ENCODE peak calls at places on chromosomes 11 and 22, in six cellular contexts. One of them, this sample, is unnamed.

GRCh38 chr22:39724857-39725256 is 154.3 kb downstream of the CACNA1I start:
- DNase-seq in activated T-cell treated with anti-CD3 and anti-CD28 coated beads for 1 hour: no peak
- DNase-seq in NCI-H1417: no peak
- DNase-seq in gastrocnemius medialis: no peak
- DNase-seq in NCI-H345: no peak
- DNase-seq in A172: no peak
- DNase-seq in this sample: no peak

GRCh38 chr11:93484716-93485115 is 58.5 kb downstream of the SMCO4 start:
- DNase-seq in activated T-cell treated with anti-CD3 and anti-CD28 coated beads for 1 hour: no peak
- DNase-seq in NCI-H1417: no peak
- DNase-seq in gastrocnemius medialis: no peak
- DNase-seq in NCI-H345: no peak
- DNase-seq in A172: no peak
- DNase-seq in this sample: no peak

GRCh38 chr22:43014062-43014875 is 680 bp downstream of the PACSIN2 start:
- DNase-seq in activated T-cell treated with anti-CD3 and anti-CD28 coated beads for 1 hour: peak
- DNase-seq in NCI-H1417: peak
- DNase-seq in gastrocnemius medialis: peak
- DNase-seq in NCI-H345: peak
- DNase-seq in A172: no peak
- DNase-seq in this sample: peak

GRCh38 chr11:79670846-79671245 is 230.0 kb upstream of the TENM4 start:
- DNase-seq in activated T-cell treated with anti-CD3 and anti-CD28 coated beads for 1 hour: no peak
- DNase-seq in NCI-H1417: peak
- DNase-seq in gastrocnemius medialis: no peak
- DNase-seq in NCI-H345: no peak
- DNase-seq in A172: peak
- DNase-seq in this sample: no peak

GRCh38 chr11:6646040-6646439 is 9.6 kb downstream of the DCHS1 start:
- DNase-seq in activated T-cell treated with anti-CD3 and anti-CD28 coated beads for 1 hour: no peak
- DNase-seq in NCI-H1417: no peak
- DNase-seq in gastrocnemius medialis: no peak
- DNase-seq in NCI-H345: no peak
- DNase-seq in A172: no peak
- DNase-seq in this sample: no peak

GRCh38 chr11:12198261-12198925 is 88.0 kb downstream of the MICAL2 start:
- DNase-seq in activated T-cell treated with anti-CD3 and anti-CD28 coated beads for 1 hour: no peak
- DNase-seq in NCI-H1417: peak
- DNase-seq in gastrocnemius medialis: no peak
- DNase-seq in NCI-H345: no peak
- DNase-seq in A172: no peak
- DNase-seq in this sample: no peak

GRCh38 chr11:105960252-105961245 is 61.5 kb downstream of the MSANTD4 start:
- DNase-seq in activated T-cell treated with anti-CD3 and anti-CD28 coated beads for 1 hour: no peak
- DNase-seq in NCI-H1417: peak
- DNase-seq in gastrocnemius medialis: no peak
- DNase-seq in NCI-H345: no peak
- DNase-seq in A172: no peak
- DNase-seq in this sample: no peak

GRCh38 chr11:2574553-2575535 is 125.0 kb downstream of the KCNQ1OT1 start:
- DNase-seq in activated T-cell treated with anti-CD3 and anti-CD28 coated beads for 1 hour: no peak
- DNase-seq in NCI-H1417: peak
- DNase-seq in gastrocnemius medialis: peak
- DNase-seq in NCI-H345: no peak
- DNase-seq in A172: no peak
- DNase-seq in this sample: peak

GRCh38 chr11:13772223-13773046 is 104.0 kb downstream of the FAR1 start:
- DNase-seq in activated T-cell treated with anti-CD3 and anti-CD28 coated beads for 1 hour: no peak
- DNase-seq in NCI-H1417: peak
- DNase-seq in gastrocnemius medialis: no peak
- DNase-seq in NCI-H345: peak
- DNase-seq in A172: peak
- DNase-seq in this sample: peak

GRCh38 chr22:42548597-42549328 is 5.0 kb upstream of the SERHL2 start:
- DNase-seq in activated T-cell treated with anti-CD3 and anti-CD28 coated beads for 1 hour: no peak
- DNase-seq in NCI-H1417: no peak
- DNase-seq in gastrocnemius medialis: no peak
- DNase-seq in NCI-H345: no peak
- DNase-seq in A172: no peak
- DNase-seq in this sample: no peak

GRCh38 chr11:134915212-134915611 is 503.2 kb upstream of the B3GAT1 start:
- DNase-seq in activated T-cell treated with anti-CD3 and anti-CD28 coated beads for 1 hour: no peak
- DNase-seq in NCI-H1417: no peak
- DNase-seq in gastrocnemius medialis: no peak
- DNase-seq in NCI-H345: peak
- DNase-seq in A172: peak
- DNase-seq in this sample: no peak

GRCh38 chr11:62171261-62171723 is 18.7 kb upstream of the SCGB1D1 start:
- DNase-seq in activated T-cell treated with anti-CD3 and anti-CD28 coated beads for 1 hour: peak
- DNase-seq in NCI-H1417: peak
- DNase-seq in gastrocnemius medialis: peak
- DNase-seq in NCI-H345: peak
- DNase-seq in A172: peak
- DNase-seq in this sample: peak

GRCh38 chr11:2885676-2886081 is at the start of gene CDKN1C:
- DNase-seq in activated T-cell treated with anti-CD3 and anti-CD28 coated beads for 1 hour: peak
- DNase-seq in NCI-H1417: peak
- DNase-seq in gastrocnemius medialis: peak
- DNase-seq in NCI-H345: peak
- DNase-seq in A172: peak
- DNase-seq in this sample: peak

GRCh38 chr11:14290422-14290821 is 68.6 kb downstream of the RRAS2 start:
- DNase-seq in activated T-cell treated with anti-CD3 and anti-CD28 coated beads for 1 hour: no peak
- DNase-seq in NCI-H1417: no peak
- DNase-seq in gastrocnemius medialis: no peak
- DNase-seq in NCI-H345: no peak
- DNase-seq in A172: no peak
- DNase-seq in this sample: no peak

GRCh38 chr11:1130276-1131032 is 27.3 kb upstream of the MUC5AC start:
- DNase-seq in activated T-cell treated with anti-CD3 and anti-CD28 coated beads for 1 hour: no peak
- DNase-seq in NCI-H1417: peak
- DNase-seq in gastrocnemius medialis: no peak
- DNase-seq in NCI-H345: peak
- DNase-seq in A172: no peak
- DNase-seq in this sample: no peak

GRCh38 chr11:66996609-66997273 is 21.6 kb downstream of the C11orf86 start:
- DNase-seq in activated T-cell treated with anti-CD3 and anti-CD28 coated beads for 1 hour: no peak
- DNase-seq in NCI-H1417: peak
- DNase-seq in gastrocnemius medialis: no peak
- DNase-seq in NCI-H345: no peak
- DNase-seq in A172: peak
- DNase-seq in this sample: no peak

GRCh38 chr11:69337211-69337721 is 43.3 kb downstream of the MYEOV start:
- DNase-seq in activated T-cell treated with anti-CD3 and anti-CD28 coated beads for 1 hour: no peak
- DNase-seq in NCI-H1417: peak
- DNase-seq in gastrocnemius medialis: no peak
- DNase-seq in NCI-H345: peak
- DNase-seq in A172: peak
- DNase-seq in this sample: peak

GRCh38 chr22:50262460-50262911 is 1.0 kb upstream of the MAPK12 start:
- DNase-seq in activated T-cell treated with anti-CD3 and anti-CD28 coated beads for 1 hour: no peak
- DNase-seq in NCI-H1417: no peak
- DNase-seq in gastrocnemius medialis: peak
- DNase-seq in NCI-H345: no peak
- DNase-seq in A172: peak
- DNase-seq in this sample: no peak

GRCh38 chr22:49019737-49020136 is 807.9 kb downstream of the BRD1 start:
- DNase-seq in activated T-cell treated with anti-CD3 and anti-CD28 coated beads for 1 hour: no peak
- DNase-seq in NCI-H1417: no peak
- DNase-seq in gastrocnemius medialis: no peak
- DNase-seq in NCI-H345: no peak
- DNase-seq in A172: no peak
- DNase-seq in this sample: no peak

GRCh38 chr11:17633987-17634775 is 85.2 kb upstream of the MYOD1 start:
- DNase-seq in activated T-cell treated with anti-CD3 and anti-CD28 coated beads for 1 hour: no peak
- DNase-seq in NCI-H1417: no peak
- DNase-seq in gastrocnemius medialis: no peak
- DNase-seq in NCI-H345: no peak
- DNase-seq in A172: no peak
- DNase-seq in this sample: no peak

GRCh38 chr11:117816151-117816741 is 8.3 kb downstream of the FXYD2 start:
- DNase-seq in activated T-cell treated with anti-CD3 and anti-CD28 coated beads for 1 hour: no peak
- DNase-seq in NCI-H1417: peak
- DNase-seq in gastrocnemius medialis: no peak
- DNase-seq in NCI-H345: peak
- DNase-seq in A172: peak
- DNase-seq in this sample: no peak

GRCh38 chr22:29073618-29074275 is 912 bp downstream of the KREMEN1 start:
- DNase-seq in activated T-cell treated with anti-CD3 and anti-CD28 coated beads for 1 hour: no peak
- DNase-seq in NCI-H1417: no peak
- DNase-seq in gastrocnemius medialis: no peak
- DNase-seq in NCI-H345: no peak
- DNase-seq in A172: no peak
- DNase-seq in this sample: peak

GRCh38 chr11:50182486-50182885 is 149.8 kb downstream of the OR4C45 start:
- DNase-seq in activated T-cell treated with anti-CD3 and anti-CD28 coated beads for 1 hour: no peak
- DNase-seq in NCI-H1417: no peak
- DNase-seq in gastrocnemius medialis: no peak
- DNase-seq in NCI-H345: no peak
- DNase-seq in A172: no peak
- DNase-seq in this sample: no peak

GRCh38 chr11:87870081-87870480 is 305.2 kb downstream of the RAB38 start:
- DNase-seq in activated T-cell treated with anti-CD3 and anti-CD28 coated beads for 1 hour: no peak
- DNase-seq in NCI-H1417: no peak
- DNase-seq in gastrocnemius medialis: no peak
- DNase-seq in NCI-H345: no peak
- DNase-seq in A172: no peak
- DNase-seq in this sample: no peak